ENCODE peak calls at places on chromosomes 5 and 9, in four cellular contexts. One of them, this sample, is unnamed.
A peak's percentile ranks its signal among the peaks of the same experiment; 100 is the strongest.

GRCh38 chr9:2085719-2086515 is 70.8 kb downstream of the SMARCA2 start:
- DNase-seq in epithelial cell of esophagus: peak; percentile 2
- DNase-seq in Panc1: no peak
- DNase-seq in GM06990: no peak
- DNase-seq in this sample: no peak

GRCh38 chr9:89179920-89180667 is 1.5 kb upstream of the SHC3 start:
- DNase-seq in epithelial cell of esophagus: peak; percentile 95
- DNase-seq in Panc1: peak; percentile 63
- DNase-seq in GM06990: peak; percentile 28
- DNase-seq in this sample: peak; percentile 30

GRCh38 chr5:6761333-6761732 is 48.1 kb downstream of the TENT4A start:
- DNase-seq in epithelial cell of esophagus: no peak
- DNase-seq in Panc1: no peak
- DNase-seq in GM06990: no peak
- DNase-seq in this sample: no peak

GRCh38 chr9:32218100-32218767 is 166.2 kb upstream of the ACO1 start:
- DNase-seq in epithelial cell of esophagus: no peak
- DNase-seq in Panc1: no peak
- DNase-seq in GM06990: peak; percentile 35
- DNase-seq in this sample: peak; percentile 70

GRCh38 chr5:136123236-136123768 is 9.3 kb upstream of the SMAD5 start:
- DNase-seq in epithelial cell of esophagus: peak; percentile 93
- DNase-seq in Panc1: peak; percentile 86
- DNase-seq in GM06990: no peak
- DNase-seq in this sample: no peak

GRCh38 chr5:35129921-35130485 is 82.3 kb upstream of the AGXT2 start:
- DNase-seq in epithelial cell of esophagus: peak; percentile 26
- DNase-seq in Panc1: no peak
- DNase-seq in GM06990: no peak
- DNase-seq in this sample: peak; percentile 38

GRCh38 chr9:136943291-136944093 is 1.0 kb downstream of the FBXW5 start:
- DNase-seq in epithelial cell of esophagus: peak; percentile 42
- DNase-seq in Panc1: no peak
- DNase-seq in GM06990: peak; percentile 64
- DNase-seq in this sample: peak; percentile 63

GRCh38 chr9:27528278-27528885 is 1.2 kb downstream of the MOB3B start:
- DNase-seq in epithelial cell of esophagus: peak; percentile 91
- DNase-seq in Panc1: no peak
- DNase-seq in GM06990: peak; percentile 52
- DNase-seq in this sample: peak; percentile 52

GRCh38 chr9:100426532-100427365 is at the start of gene MSANTD3:
- DNase-seq in epithelial cell of esophagus: peak; percentile 86
- DNase-seq in Panc1: no peak
- DNase-seq in GM06990: peak; percentile 79
- DNase-seq in this sample: peak; percentile 68

GRCh38 chr9:100427366-100428263 is 672 bp downstream of the MSANTD3 start:
- DNase-seq in epithelial cell of esophagus: peak; percentile 79
- DNase-seq in Panc1: no peak
- DNase-seq in GM06990: peak; percentile 61
- DNase-seq in this sample: peak; percentile 42

GRCh38 chr9:100426194-100426531 is 780 bp upstream of the MSANTD3 start:
- DNase-seq in epithelial cell of esophagus: no peak
- DNase-seq in Panc1: no peak
- DNase-seq in GM06990: no peak
- DNase-seq in this sample: no peak

GRCh38 chr9:100430286-100430940 is 3.5 kb downstream of the MSANTD3 start:
- DNase-seq in epithelial cell of esophagus: no peak
- DNase-seq in Panc1: no peak
- DNase-seq in GM06990: no peak
- DNase-seq in this sample: no peak

DNA sequence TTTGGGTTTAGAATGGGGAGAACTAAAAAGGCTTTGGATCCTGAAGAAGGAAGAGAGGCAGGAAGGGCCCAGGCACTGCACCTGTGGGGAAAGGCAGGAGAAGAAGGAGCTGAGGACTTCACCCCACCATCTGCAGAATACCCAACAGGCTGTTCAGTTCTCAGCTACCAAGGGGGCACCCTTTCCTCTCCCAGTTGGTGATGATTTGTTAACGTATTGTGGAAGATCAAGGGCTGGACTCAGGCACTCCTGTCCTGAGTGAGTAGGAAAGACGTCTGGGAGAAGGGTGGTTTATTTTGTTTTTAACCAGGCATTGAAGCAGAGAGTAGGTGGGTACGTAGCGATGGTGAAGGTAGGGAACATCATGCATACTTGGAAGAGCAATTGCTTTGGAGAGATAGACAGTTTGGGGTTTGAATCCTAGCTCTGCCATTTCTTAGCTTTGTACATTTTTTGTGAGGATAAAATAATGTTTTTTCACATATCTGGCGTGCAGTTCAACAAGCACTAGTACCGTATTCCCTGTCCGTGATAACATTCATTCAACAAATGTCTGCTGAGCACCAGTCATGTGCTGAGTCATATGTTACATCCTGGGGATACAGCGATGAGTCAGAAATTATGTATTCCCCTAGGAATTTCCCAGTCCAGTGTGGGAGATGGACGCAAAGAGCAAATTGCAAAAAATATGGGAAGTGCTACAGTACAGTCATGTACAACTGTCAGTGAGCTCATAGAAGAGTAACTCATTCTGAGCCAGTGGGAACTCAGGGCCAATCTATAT is 2.1 kb downstream of the MSANTD3 start:
- DNase-seq in epithelial cell of esophagus: peak; percentile 99
- DNase-seq in Panc1: peak; percentile 91
- DNase-seq in GM06990: no peak
- DNase-seq in this sample: peak; percentile 15
- H3K4me3 ChIP-seq in epithelial cell of esophagus: no peak overlapping the region
- H3K4me3 ChIP-seq in Panc1: peak overlapping the region; percentile 67
- H3K4me3 ChIP-seq in GM06990: no peak overlapping the region
- H3K4me3 ChIP-seq in this sample: no peak overlapping the region

GRCh38 chr5:162699361-162699760 is 631.8 kb downstream of the GABRG2 start:
- DNase-seq in epithelial cell of esophagus: no peak
- DNase-seq in Panc1: no peak
- DNase-seq in GM06990: no peak
- DNase-seq in this sample: no peak
- TF ChIP-seq CTCF in epithelial cell of esophagus: no peak
- TF ChIP-seq CTCF in Panc1: no peak
- TF ChIP-seq CTCF in GM06990: no peak
- TF ChIP-seq CTCF in this sample: no peak

DNA sequence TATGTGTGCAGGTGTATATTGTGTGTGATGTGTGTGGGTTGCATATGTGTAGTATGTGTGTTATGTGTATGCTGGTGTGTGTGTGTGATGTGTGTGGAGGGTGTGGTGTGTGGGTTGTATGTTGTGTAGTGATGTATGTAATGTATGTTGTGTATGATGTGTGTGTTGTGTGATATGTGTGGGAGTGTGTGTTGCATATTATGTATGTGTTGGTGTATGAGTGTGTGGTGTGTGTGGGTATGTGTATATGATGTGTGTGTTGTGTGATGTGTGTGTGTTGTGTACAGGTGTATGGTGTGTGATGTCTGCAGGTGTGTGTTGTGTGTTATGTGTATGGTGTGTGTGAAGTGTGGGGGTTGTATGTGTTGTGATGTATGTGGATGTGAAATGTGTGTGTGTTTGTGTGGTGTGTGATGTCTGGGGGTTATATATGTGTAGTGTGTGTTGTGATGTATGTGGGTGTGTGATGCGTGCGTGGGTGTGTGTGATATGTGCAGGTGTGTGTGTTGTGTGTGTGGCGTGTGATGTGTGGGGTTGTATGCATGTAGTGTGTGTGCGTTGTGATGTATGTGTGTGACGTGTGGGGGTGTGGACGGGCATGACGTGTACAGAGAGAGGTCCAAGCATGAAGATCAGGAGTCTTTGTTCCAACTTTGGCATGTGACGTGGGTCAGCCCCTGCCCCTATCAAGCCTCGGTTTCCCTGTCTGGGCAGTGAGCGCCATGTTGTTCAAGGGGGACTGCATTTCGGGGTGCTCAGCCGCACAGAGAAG is 8.5 kb upstream of the CRB2 start:
- DNase-seq in epithelial cell of esophagus: no peak
- DNase-seq in Panc1: no peak
- DNase-seq in GM06990: no peak
- DNase-seq in this sample: no peak
- H3K4me3 ChIP-seq in epithelial cell of esophagus: no peak overlapping the region
- H3K4me3 ChIP-seq in Panc1: peak overlapping the region; percentile 29
- H3K4me3 ChIP-seq in GM06990: no peak overlapping the region
- H3K4me3 ChIP-seq in this sample: no peak overlapping the region

GRCh38 chr5:134543820-134544692 is 18.6 kb downstream of the JADE2 start:
- DNase-seq in epithelial cell of esophagus: no peak
- DNase-seq in Panc1: no peak
- DNase-seq in GM06990: peak; percentile 76
- DNase-seq in this sample: peak; percentile 85

GRCh38 chr5:134538296-134538695 is 12.8 kb downstream of the JADE2 start:
- DNase-seq in epithelial cell of esophagus: no peak
- DNase-seq in Panc1: no peak
- DNase-seq in GM06990: no peak
- DNase-seq in this sample: no peak

GRCh38 chr5:134539732-134540131 is 14.3 kb downstream of the JADE2 start:
- DNase-seq in epithelial cell of esophagus: no peak
- DNase-seq in Panc1: no peak
- DNase-seq in GM06990: no peak
- DNase-seq in this sample: no peak

GRCh38 chr5:134541736-134542376 is 16.4 kb downstream of the JADE2 start:
- DNase-seq in epithelial cell of esophagus: no peak
- DNase-seq in Panc1: no peak
- DNase-seq in GM06990: peak; percentile 39
- DNase-seq in this sample: peak; percentile 66

GRCh38 chr5:134540747-134541733 is 15.6 kb downstream of the JADE2 start:
- DNase-seq in epithelial cell of esophagus: no peak
- DNase-seq in Panc1: no peak
- DNase-seq in GM06990: peak; percentile 70
- DNase-seq in this sample: peak; percentile 85
- TF ChIP-seq CTCF in epithelial cell of esophagus: no peak
- TF ChIP-seq CTCF in Panc1: no peak
- TF ChIP-seq CTCF in GM06990: no peak
- TF ChIP-seq CTCF in this sample: no peak

GRCh38 chr9:91157891-91158660 is 203.6 kb downstream of the AUH start:
- DNase-seq in epithelial cell of esophagus: no peak
- DNase-seq in Panc1: no peak
- DNase-seq in GM06990: no peak
- DNase-seq in this sample: no peak

GRCh38 chr9:91160181-91160580 is 201.5 kb downstream of the AUH start:
- DNase-seq in epithelial cell of esophagus: no peak
- DNase-seq in Panc1: no peak
- DNase-seq in GM06990: no peak
- DNase-seq in this sample: no peak

GRCh38 chr9:91158946-91159345 is 202.8 kb downstream of the AUH start:
- DNase-seq in epithelial cell of esophagus: no peak
- DNase-seq in Panc1: no peak
- DNase-seq in GM06990: no peak
- DNase-seq in this sample: no peak

GRCh38 chr9:91160599-91161464 is 200.9 kb downstream of the AUH start:
- DNase-seq in epithelial cell of esophagus: no peak
- DNase-seq in Panc1: no peak
- DNase-seq in GM06990: no peak
- DNase-seq in this sample: no peak

DNA sequence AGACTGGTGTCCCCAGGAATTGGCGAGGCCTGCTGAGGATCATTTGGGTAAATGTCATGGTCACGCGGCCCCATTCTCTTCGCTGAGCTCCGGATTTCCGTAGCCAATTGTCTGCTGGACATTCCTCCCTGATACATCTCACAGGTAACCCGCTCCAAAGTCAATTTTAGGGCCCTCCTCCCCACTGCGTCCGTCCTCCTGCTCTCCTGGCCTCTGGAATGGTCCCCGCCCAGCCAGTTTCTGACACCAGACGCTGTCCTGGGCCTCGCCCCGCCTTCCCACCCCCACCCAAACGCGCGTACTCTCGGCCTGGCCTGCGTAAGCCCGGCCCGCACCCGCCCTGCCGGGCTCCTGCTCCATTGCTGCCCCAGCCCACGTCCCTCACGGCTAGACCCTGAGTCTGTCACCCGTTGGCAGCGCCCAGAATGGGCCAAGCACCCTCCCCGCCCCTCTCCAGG is 202.0 kb downstream of the AUH start:
- DNase-seq in epithelial cell of esophagus: no peak
- DNase-seq in Panc1: no peak
- DNase-seq in GM06990: no peak
- DNase-seq in this sample: no peak
- H3K4me3 ChIP-seq in epithelial cell of esophagus: no peak overlapping the region
- H3K4me3 ChIP-seq in Panc1: no peak overlapping the region
- H3K4me3 ChIP-seq in GM06990: no peak overlapping the region
- H3K4me3 ChIP-seq in this sample: no peak overlapping the region

GRCh38 chr5:120684213-120684612 is 220.1 kb downstream of the PRR16 start:
- DNase-seq in epithelial cell of esophagus: peak; percentile 30
- DNase-seq in Panc1: no peak
- DNase-seq in GM06990: no peak
- DNase-seq in this sample: no peak
- TF ChIP-seq CTCF in epithelial cell of esophagus: no peak
- TF ChIP-seq CTCF in Panc1: no peak
- TF ChIP-seq CTCF in GM06990: no peak
- TF ChIP-seq CTCF in this sample: no peak

DNA sequence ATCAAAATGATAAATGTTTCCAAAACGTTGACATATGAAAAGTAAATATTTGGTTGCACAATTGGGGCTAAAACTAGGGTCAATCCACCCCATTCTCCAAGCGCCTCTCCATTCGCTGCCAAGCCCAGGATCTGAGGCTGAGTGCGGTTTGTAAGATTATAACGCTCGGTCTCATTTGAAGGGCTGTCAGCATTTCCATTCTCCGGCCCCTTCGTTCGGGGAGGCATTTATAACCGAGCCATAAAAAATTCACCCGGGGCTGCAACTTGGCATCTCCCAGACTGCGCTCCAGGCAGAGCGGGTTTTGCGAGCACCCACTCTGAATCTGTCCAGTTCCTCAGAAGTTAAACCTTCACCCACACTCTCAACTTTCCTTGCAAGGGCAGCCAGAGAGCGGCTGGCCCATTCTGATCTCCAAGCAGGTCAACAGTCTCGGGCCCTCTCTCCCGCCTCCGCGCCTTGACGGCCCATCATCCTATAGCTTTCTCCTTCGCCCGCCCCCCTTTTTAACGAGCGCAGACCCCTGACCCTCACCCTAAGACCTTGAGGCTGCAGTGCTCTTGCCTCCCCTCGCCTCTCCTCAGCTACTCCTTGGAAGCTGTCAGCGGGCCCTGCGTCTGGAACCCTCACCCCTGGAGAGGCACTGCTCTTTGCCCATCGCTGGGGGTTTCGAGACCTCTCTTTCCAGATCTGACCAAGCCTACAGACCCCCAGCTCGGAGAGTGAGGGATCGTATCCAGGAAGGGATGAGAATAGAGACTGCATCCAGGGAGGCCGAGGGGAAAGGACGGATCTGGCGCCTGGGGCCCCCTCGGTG is 1.1 kb downstream of the SLIT3 start:
- DNase-seq in epithelial cell of esophagus: no peak
- DNase-seq in Panc1: no peak
- DNase-seq in GM06990: no peak
- DNase-seq in this sample: no peak
- H3K4me3 ChIP-seq in epithelial cell of esophagus: peak overlapping the region; percentile 26
- H3K4me3 ChIP-seq in Panc1: peak overlapping the region; percentile 57
- H3K4me3 ChIP-seq in GM06990: no peak overlapping the region
- H3K4me3 ChIP-seq in this sample: no peak overlapping the region

GRCh38 chr5:149114403-149115312 is 26.6 kb upstream of the ABLIM3 start:
- DNase-seq in epithelial cell of esophagus: peak; percentile 89
- DNase-seq in Panc1: peak; percentile 78
- DNase-seq in GM06990: peak; percentile 1
- DNase-seq in this sample: peak; percentile 56
- TF ChIP-seq CTCF in epithelial cell of esophagus: peak; percentile 93
- TF ChIP-seq CTCF in Panc1: peak; percentile 87
- TF ChIP-seq CTCF in GM06990: peak; percentile 78
- TF ChIP-seq CTCF in this sample: peak; percentile 64

GRCh38 chr5:14178671-14179211 is 35.6 kb downstream of the TRIO start:
- DNase-seq in epithelial cell of esophagus: peak; percentile 65
- DNase-seq in Panc1: no peak
- DNase-seq in GM06990: no peak
- DNase-seq in this sample: peak; percentile 26
- H3K4me3 ChIP-seq in epithelial cell of esophagus: no peak overlapping the region
- H3K4me3 ChIP-seq in Panc1: no peak overlapping the region
- H3K4me3 ChIP-seq in GM06990: peak overlapping the region; percentile 45
- H3K4me3 ChIP-seq in this sample: no peak overlapping the region